ENCODE peak calls at places on chromosomes 3 and 15, in seven cellular contexts. T, K, D, L, P, S and Z are unnamed samples.
A peak's percentile ranks its signal among the peaks of the same experiment; 100 is the strongest.

GRCh38 chr15:96342143-96342466 is 11.6 kb downstream of the NR2F2 start:
- DNase-seq in T (no peak), K (no peak), D (no peak), L (no peak), P (no peak), S (no peak), Z (no peak)

GRCh38 chr15:90680371-90680935 is 36.7 kb upstream of the BLM start:
- DNase-seq in T (no peak), K (no peak), D (no peak), L (no peak), P (peak; percentile 92), S (no peak), Z (peak; percentile 96)

GRCh38 chr3:105402287-105402801 is 35.6 kb downstream of the ALCAM start:
- DNase-seq in T (no peak), K (no peak), D (no peak), L (no peak), P (no peak), S (no peak), Z (no peak)

GRCh38 chr15:101275018-101275417 is 2.3 kb downstream of the SELENOS start:
- DNase-seq in T (no peak), K (no peak), D (no peak), L (no peak), P (no peak), S (no peak), Z (no peak)

GRCh38 chr3:141552440-141552991 is 65.7 kb downstream of the RASA2 start:
- DNase-seq in T (no peak), K (no peak), D (no peak), L (no peak), P (no peak), S (no peak), Z (no peak)

GRCh38 chr15:99433026-99433756 is 132.6 kb upstream of the MEF2A start:
- DNase-seq in T (no peak), K (no peak), D (no peak), L (peak; percentile 39), P (no peak), S (peak; percentile 75), Z (no peak)

GRCh38 chr3:123447749-123448502 is 964 bp downstream of the ADCY5 start:
- DNase-seq in T (peak; percentile 78), K (peak; percentile 76), D (peak; percentile 55), L (no peak), P (no peak), S (no peak), Z (no peak)

GRCh38 chr3:168820748-168821445 is 725.2 kb upstream of the GOLIM4 start:
- DNase-seq in T (no peak), K (no peak), D (no peak), L (no peak), P (no peak), S (no peak), Z (no peak)

GRCh38 chr3:141366285-141367037 is 1.8 kb upstream of the ZBTB38 start:
- DNase-seq in T (no peak), K (no peak), D (no peak), L (peak; percentile 41), P (peak; percentile 96), S (peak; percentile 64), Z (peak; percentile 82)

GRCh38 chr3:97821413-97821809 is 400 bp upstream of the CRYBG3 start:
- DNase-seq in T (peak; percentile 66), K (peak; percentile 43), D (peak; percentile 48), L (peak; percentile 58), P (no peak), S (peak; percentile 75), Z (no peak)

GRCh38 chr3:119401502-119402440 is 61.6 kb downstream of the TMEM39A start:
- DNase-seq in T (no peak), K (no peak), D (no peak), L (no peak), P (no peak), S (no peak), Z (no peak)

GRCh38 chr15:60869851-60870250 is 359.3 kb downstream of the RORA start:
- DNase-seq in T (no peak), K (no peak), D (no peak), L (no peak), P (no peak), S (no peak), Z (no peak)

GRCh38 chr15:80856809-80857377 is 77.7 kb downstream of the CEMIP start:
- DNase-seq in T (peak; percentile 35), K (no peak), D (peak; percentile 72), L (peak; percentile 75), P (no peak), S (peak; percentile 70), Z (no peak)

GRCh38 chr15:48336940-48337339 is 5.7 kb downstream of the DUT start:
- DNase-seq in T (peak; percentile 40), K (peak; percentile 15), D (no peak), L (no peak), P (no peak), S (no peak), Z (no peak)
- TF ChIP-seq CTCF in T (peak; percentile 28), K (no peak), D (peak; percentile 23), L (no peak), P (peak; percentile 53), S (peak; percentile 11), Z (peak; percentile 31)

GRCh38 chr3:138348107-138348949 is at the start of gene MRAS:
- DNase-seq in T (peak; percentile 79), K (peak; percentile 69), D (peak; percentile 83), L (peak; percentile 72), P (no peak), S (peak; percentile 87), Z (no peak)

GRCh38 chr3:138349926-138350665 is 1.7 kb downstream of the MRAS start:
- DNase-seq in T (no peak), K (no peak), D (no peak), L (no peak), P (no peak), S (peak; percentile 70), Z (no peak)

GRCh38 chr3:138351151-138351550 is 2.8 kb downstream of the MRAS start:
- DNase-seq in T (no peak), K (no peak), D (no peak), L (no peak), P (no peak), S (no peak), Z (no peak)

GRCh38 chr3:138347084-138347483 is 1.3 kb upstream of the MRAS start:
- DNase-seq in T (no peak), K (no peak), D (no peak), L (no peak), P (no peak), S (no peak), Z (no peak)

GRCh38 chr3:138348950-138349739 is 766 bp downstream of the MRAS start:
- DNase-seq in T (peak; percentile 20), K (peak; percentile 9), D (no peak), L (peak; percentile 27), P (no peak), S (no peak), Z (no peak)
- TF ChIP-seq CTCF in T (no peak), K (no peak), D (no peak), L (no peak), P (no peak), S (no peak), Z (no peak)

GRCh38 chr15:74989527-74989926 is 5.8 kb upstream of the SCAMP5 start:
- DNase-seq in T (no peak), K (no peak), D (no peak), L (no peak), P (no peak), S (no peak), Z (no peak)

GRCh38 chr15:74994236-74994635 is 1.1 kb upstream of the SCAMP5 start:
- DNase-seq in T (no peak), K (no peak), D (no peak), L (no peak), P (no peak), S (no peak), Z (no peak)

GRCh38 chr15:74994685-74995084 is 678 bp upstream of the SCAMP5 start:
- DNase-seq in T (no peak), K (no peak), D (no peak), L (no peak), P (no peak), S (no peak), Z (no peak)

GRCh38 chr15:74995182-74995778 is at the start of gene SCAMP5:
- DNase-seq in T (peak; percentile 99), K (peak; percentile 98), D (peak; percentile 89), L (peak; percentile 98), P (peak; percentile 78), S (peak; percentile 95), Z (peak; percentile 13)

GRCh38 chr15:74992619-74993018 is 2.7 kb upstream of the SCAMP5 start:
- DNase-seq in T (no peak), K (no peak), D (no peak), L (no peak), P (no peak), S (no peak), Z (no peak)
- TF ChIP-seq CTCF in T (no peak), K (no peak), D (no peak), L (no peak), P (no peak), S (no peak), Z (no peak)

DNA sequence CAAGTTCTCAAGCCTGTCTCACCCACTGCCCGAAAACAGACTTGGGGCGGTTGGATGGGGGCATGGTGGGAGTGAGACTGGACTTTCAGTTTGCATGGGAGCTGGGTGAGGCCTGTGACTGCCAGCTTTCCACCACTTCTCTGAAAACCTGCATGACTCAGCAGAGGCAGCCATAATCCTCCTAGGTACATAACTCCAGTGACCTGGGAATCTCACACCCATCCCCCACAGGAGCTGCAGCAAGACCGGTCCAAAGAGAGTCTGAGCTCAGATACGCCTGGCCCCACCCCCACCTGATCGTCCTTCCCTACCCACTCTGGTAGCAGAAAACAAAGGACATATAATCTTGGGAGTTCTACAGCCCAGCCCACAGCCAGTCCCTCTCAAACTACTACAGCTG is 107.2 kb downstream of the NSMCE3 start:
- DNase-seq in T (no peak), K (no peak), D (no peak), L (no peak), P (no peak), S (no peak), Z (no peak)
- TF ChIP-seq CTCF in T (no peak), K (no peak), D (no peak), L (no peak), P (no peak), S (no peak), Z (no peak)

GRCh38 chr3:28348637-28349396 is at the start of the genes AZI2 and ZCWPW2:
- DNase-seq in T (peak; percentile 89), K (peak; percentile 93), D (peak; percentile 95), L (peak; percentile 97), P (peak; percentile 82), S (peak; percentile 97), Z (peak; percentile 69)
- TF ChIP-seq CTCF in T (no peak), K (no peak), D (peak; percentile 43), L (no peak), P (no peak), S (peak; percentile 37), Z (peak; percentile 48)

DNA sequence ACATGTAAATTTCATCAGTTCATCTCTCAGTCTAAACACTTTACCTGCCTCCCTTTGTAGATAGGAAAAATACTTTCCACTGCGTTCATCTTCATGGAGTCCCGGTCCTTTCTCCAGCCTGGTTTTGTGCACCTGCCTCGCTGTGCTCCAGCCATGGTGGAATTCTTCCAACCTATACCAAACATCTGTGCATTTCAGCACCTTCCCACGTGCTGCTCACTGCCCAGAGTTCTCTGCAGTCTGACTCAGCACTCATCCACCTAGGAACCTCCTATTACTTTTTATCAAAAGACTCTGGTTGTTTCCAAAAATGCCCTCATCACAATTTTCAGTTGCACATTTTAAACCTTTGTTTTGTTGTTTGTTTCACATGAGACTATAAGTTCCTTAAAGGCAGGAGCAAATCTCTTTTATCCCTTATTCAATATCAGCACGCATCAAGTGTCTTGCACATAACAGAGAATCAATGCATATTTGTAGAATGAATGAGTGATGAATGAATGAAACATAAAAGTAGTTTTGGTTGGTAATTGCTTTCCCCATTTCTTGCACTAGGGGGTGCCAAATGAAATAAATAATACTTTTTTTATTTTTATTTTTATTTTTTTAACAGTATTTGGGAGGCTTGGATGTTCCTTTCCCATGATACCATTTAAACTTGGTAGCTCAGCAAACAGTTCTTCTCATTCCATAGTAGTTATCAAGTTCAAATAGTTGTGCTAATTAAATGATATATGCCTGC is 30.2 kb upstream of the ADAMTS9 start:
- DNase-seq in T (no peak), K (no peak), D (no peak), L (no peak), P (no peak), S (no peak), Z (no peak)
- TF ChIP-seq CTCF in T (peak; percentile 29), K (peak; percentile 88), D (peak; percentile 54), L (no peak), P (peak; percentile 24), S (peak; percentile 42), Z (peak; percentile 48)